ENCODE peak calls at places on chromosome 21, in eight cellular contexts. One of them, this sample, is unnamed.

GRCh38 chr21:34180826-34181359 is 107.5 kb downstream of the MRPS6 start:
- DNase-seq in iPS-NIHi11: no peak
- DNase-seq in activated naive CD4-positive, alpha-beta T cell: no peak
- DNase-seq in cardiac septum: no peak
- DNase-seq in hypothalamus: no peak
- DNase-seq in astrocyte of the spinal cord: no peak
- DNase-seq in HTR-8/SVneo: no peak
- DNase-seq in activated CD8-positive, alpha-beta T cell treated with anti-CD3 and anti-CD28 coated beads for 36 hours: no peak
- DNase-seq in this sample: no peak

GRCh38 chr21:45162115-45162514 is 87.7 kb downstream of the ADARB1 start:
- DNase-seq in iPS-NIHi11: no peak
- DNase-seq in activated naive CD4-positive, alpha-beta T cell: no peak
- DNase-seq in cardiac septum: no peak
- DNase-seq in hypothalamus: no peak
- DNase-seq in astrocyte of the spinal cord: no peak
- DNase-seq in HTR-8/SVneo: no peak
- DNase-seq in activated CD8-positive, alpha-beta T cell treated with anti-CD3 and anti-CD28 coated beads for 36 hours: no peak
- DNase-seq in this sample: no peak

GRCh38 chr21:23101111-23101510 is 2102.9 kb downstream of the NCAM2 start:
- DNase-seq in iPS-NIHi11: no peak
- DNase-seq in activated naive CD4-positive, alpha-beta T cell: no peak
- DNase-seq in cardiac septum: no peak
- DNase-seq in hypothalamus: no peak
- DNase-seq in astrocyte of the spinal cord: no peak
- DNase-seq in HTR-8/SVneo: no peak
- DNase-seq in activated CD8-positive, alpha-beta T cell treated with anti-CD3 and anti-CD28 coated beads for 36 hours: no peak
- DNase-seq in this sample: no peak

GRCh38 chr21:41932576-41933258 is 21.1 kb downstream of the C2CD2 start:
- DNase-seq in iPS-NIHi11: no peak
- DNase-seq in activated naive CD4-positive, alpha-beta T cell: no peak
- DNase-seq in cardiac septum: no peak
- DNase-seq in hypothalamus: no peak
- DNase-seq in astrocyte of the spinal cord: no peak
- DNase-seq in HTR-8/SVneo: peak
- DNase-seq in activated CD8-positive, alpha-beta T cell treated with anti-CD3 and anti-CD28 coated beads for 36 hours: no peak
- DNase-seq in this sample: peak

GRCh38 chr21:26954591-26955214 is 12.2 kb downstream of the ADAMTS5 start:
- DNase-seq in iPS-NIHi11: no peak
- DNase-seq in activated naive CD4-positive, alpha-beta T cell: no peak
- DNase-seq in cardiac septum: no peak
- DNase-seq in hypothalamus: no peak
- DNase-seq in astrocyte of the spinal cord: no peak
- DNase-seq in HTR-8/SVneo: no peak
- DNase-seq in activated CD8-positive, alpha-beta T cell treated with anti-CD3 and anti-CD28 coated beads for 36 hours: no peak
- DNase-seq in this sample: no peak

GRCh38 chr21:41610042-41610839 is 102.3 kb upstream of the TMPRSS2 start:
- DNase-seq in iPS-NIHi11: peak
- DNase-seq in activated naive CD4-positive, alpha-beta T cell: no peak
- DNase-seq in cardiac septum: peak
- DNase-seq in hypothalamus: no peak
- DNase-seq in astrocyte of the spinal cord: peak
- DNase-seq in HTR-8/SVneo: no peak
- DNase-seq in activated CD8-positive, alpha-beta T cell treated with anti-CD3 and anti-CD28 coated beads for 36 hours: peak
- DNase-seq in this sample: no peak

GRCh38 chr21:42302292-42302650 is 12.9 kb downstream of the TFF3 start:
- DNase-seq in iPS-NIHi11: no peak
- DNase-seq in activated naive CD4-positive, alpha-beta T cell: no peak
- DNase-seq in cardiac septum: peak
- DNase-seq in hypothalamus: no peak
- DNase-seq in astrocyte of the spinal cord: no peak
- DNase-seq in HTR-8/SVneo: no peak
- DNase-seq in activated CD8-positive, alpha-beta T cell treated with anti-CD3 and anti-CD28 coated beads for 36 hours: no peak
- DNase-seq in this sample: peak

GRCh38 chr21:46021978-46022544 is 40.5 kb downstream of the COL6A1 start:
- DNase-seq in iPS-NIHi11: no peak
- DNase-seq in activated naive CD4-positive, alpha-beta T cell: no peak
- DNase-seq in cardiac septum: no peak
- DNase-seq in hypothalamus: no peak
- DNase-seq in astrocyte of the spinal cord: no peak
- DNase-seq in HTR-8/SVneo: no peak
- DNase-seq in activated CD8-positive, alpha-beta T cell treated with anti-CD3 and anti-CD28 coated beads for 36 hours: no peak
- DNase-seq in this sample: no peak

GRCh38 chr21:25881524-25882376 is 147.0 kb downstream of the GABPA start:
- DNase-seq in iPS-NIHi11: peak
- DNase-seq in activated naive CD4-positive, alpha-beta T cell: peak
- DNase-seq in cardiac septum: peak
- DNase-seq in hypothalamus: peak
- DNase-seq in astrocyte of the spinal cord: peak
- DNase-seq in HTR-8/SVneo: peak
- DNase-seq in activated CD8-positive, alpha-beta T cell treated with anti-CD3 and anti-CD28 coated beads for 36 hours: peak
- DNase-seq in this sample: peak

GRCh38 chr21:45381865-45382697 is 22.9 kb upstream of the COL18A1 start:
- DNase-seq in iPS-NIHi11: no peak
- DNase-seq in activated naive CD4-positive, alpha-beta T cell: no peak
- DNase-seq in cardiac septum: peak
- DNase-seq in hypothalamus: no peak
- DNase-seq in astrocyte of the spinal cord: no peak
- DNase-seq in HTR-8/SVneo: no peak
- DNase-seq in activated CD8-positive, alpha-beta T cell treated with anti-CD3 and anti-CD28 coated beads for 36 hours: no peak
- DNase-seq in this sample: peak

GRCh38 chr21:16124397-16125130 is 394.8 kb downstream of the USP25 start:
- DNase-seq in iPS-NIHi11: peak
- DNase-seq in activated naive CD4-positive, alpha-beta T cell: no peak
- DNase-seq in cardiac septum: no peak
- DNase-seq in hypothalamus: no peak
- DNase-seq in astrocyte of the spinal cord: peak
- DNase-seq in HTR-8/SVneo: peak
- DNase-seq in activated CD8-positive, alpha-beta T cell treated with anti-CD3 and anti-CD28 coated beads for 36 hours: no peak
- DNase-seq in this sample: no peak

GRCh38 chr21:39842741-39843146 is 24.5 kb upstream of the PCP4 start:
- DNase-seq in iPS-NIHi11: no peak
- DNase-seq in activated naive CD4-positive, alpha-beta T cell: no peak
- DNase-seq in cardiac septum: no peak
- DNase-seq in hypothalamus: no peak
- DNase-seq in astrocyte of the spinal cord: no peak
- DNase-seq in HTR-8/SVneo: no peak
- DNase-seq in activated CD8-positive, alpha-beta T cell treated with anti-CD3 and anti-CD28 coated beads for 36 hours: no peak
- DNase-seq in this sample: no peak

GRCh38 chr21:27094182-27094948 is 127.5 kb upstream of the ADAMTS5 start:
- DNase-seq in iPS-NIHi11: no peak
- DNase-seq in activated naive CD4-positive, alpha-beta T cell: no peak
- DNase-seq in cardiac septum: no peak
- DNase-seq in hypothalamus: no peak
- DNase-seq in astrocyte of the spinal cord: no peak
- DNase-seq in HTR-8/SVneo: peak
- DNase-seq in activated CD8-positive, alpha-beta T cell treated with anti-CD3 and anti-CD28 coated beads for 36 hours: no peak
- DNase-seq in this sample: no peak

GRCh38 chr21:44299458-44300261 is at the start of gene PFKL:
- DNase-seq in iPS-NIHi11: peak
- DNase-seq in activated naive CD4-positive, alpha-beta T cell: peak
- DNase-seq in cardiac septum: peak
- DNase-seq in hypothalamus: peak
- DNase-seq in astrocyte of the spinal cord: peak
- DNase-seq in HTR-8/SVneo: peak
- DNase-seq in activated CD8-positive, alpha-beta T cell treated with anti-CD3 and anti-CD28 coated beads for 36 hours: peak
- DNase-seq in this sample: peak

GRCh38 chr21:25329227-25329626 is 278.1 kb downstream of the MRPL39 start:
- DNase-seq in iPS-NIHi11: no peak
- DNase-seq in activated naive CD4-positive, alpha-beta T cell: no peak
- DNase-seq in cardiac septum: no peak
- DNase-seq in hypothalamus: no peak
- DNase-seq in astrocyte of the spinal cord: peak
- DNase-seq in HTR-8/SVneo: peak
- DNase-seq in activated CD8-positive, alpha-beta T cell treated with anti-CD3 and anti-CD28 coated beads for 36 hours: no peak
- DNase-seq in this sample: no peak

GRCh38 chr21:36419996-36420395 is 34.8 kb downstream of the CHAF1B start:
- DNase-seq in iPS-NIHi11: peak
- DNase-seq in activated naive CD4-positive, alpha-beta T cell: peak
- DNase-seq in cardiac septum: peak
- DNase-seq in hypothalamus: no peak
- DNase-seq in astrocyte of the spinal cord: peak
- DNase-seq in HTR-8/SVneo: peak
- DNase-seq in activated CD8-positive, alpha-beta T cell treated with anti-CD3 and anti-CD28 coated beads for 36 hours: peak
- DNase-seq in this sample: peak

GRCh38 chr21:33035147-33035546 is 9.4 kb downstream of the OLIG2 start:
- DNase-seq in iPS-NIHi11: no peak
- DNase-seq in activated naive CD4-positive, alpha-beta T cell: no peak
- DNase-seq in cardiac septum: no peak
- DNase-seq in hypothalamus: no peak
- DNase-seq in astrocyte of the spinal cord: no peak
- DNase-seq in HTR-8/SVneo: no peak
- DNase-seq in activated CD8-positive, alpha-beta T cell treated with anti-CD3 and anti-CD28 coated beads for 36 hours: no peak
- DNase-seq in this sample: no peak

GRCh38 chr21:15558884-15559283 is 170.9 kb upstream of the USP25 start:
- DNase-seq in iPS-NIHi11: no peak
- DNase-seq in activated naive CD4-positive, alpha-beta T cell: no peak
- DNase-seq in cardiac septum: no peak
- DNase-seq in hypothalamus: no peak
- DNase-seq in astrocyte of the spinal cord: no peak
- DNase-seq in HTR-8/SVneo: no peak
- DNase-seq in activated CD8-positive, alpha-beta T cell treated with anti-CD3 and anti-CD28 coated beads for 36 hours: no peak
- DNase-seq in this sample: no peak

GRCh38 chr21:42424848-42425602 is 21.3 kb downstream of the UBASH3A start:
- DNase-seq in iPS-NIHi11: no peak
- DNase-seq in activated naive CD4-positive, alpha-beta T cell: peak
- DNase-seq in cardiac septum: peak
- DNase-seq in hypothalamus: no peak
- DNase-seq in astrocyte of the spinal cord: no peak
- DNase-seq in HTR-8/SVneo: no peak
- DNase-seq in activated CD8-positive, alpha-beta T cell treated with anti-CD3 and anti-CD28 coated beads for 36 hours: peak
- DNase-seq in this sample: peak

GRCh38 chr21:14259669-14260458 is 43.9 kb downstream of the RBM11 start:
- DNase-seq in iPS-NIHi11: peak
- DNase-seq in activated naive CD4-positive, alpha-beta T cell: no peak
- DNase-seq in cardiac septum: no peak
- DNase-seq in hypothalamus: no peak
- DNase-seq in astrocyte of the spinal cord: peak
- DNase-seq in HTR-8/SVneo: peak
- DNase-seq in activated CD8-positive, alpha-beta T cell treated with anti-CD3 and anti-CD28 coated beads for 36 hours: no peak
- DNase-seq in this sample: no peak

GRCh38 chr21:33026878-33027400 is 1.2 kb downstream of the OLIG2 start:
- DNase-seq in iPS-NIHi11: no peak
- DNase-seq in activated naive CD4-positive, alpha-beta T cell: no peak
- DNase-seq in cardiac septum: no peak
- DNase-seq in hypothalamus: peak
- DNase-seq in astrocyte of the spinal cord: no peak
- DNase-seq in HTR-8/SVneo: no peak
- DNase-seq in activated CD8-positive, alpha-beta T cell treated with anti-CD3 and anti-CD28 coated beads for 36 hours: peak
- DNase-seq in this sample: no peak

GRCh38 chr21:45439171-45439872 is 34.4 kb downstream of the COL18A1 start:
- DNase-seq in iPS-NIHi11: peak
- DNase-seq in activated naive CD4-positive, alpha-beta T cell: peak
- DNase-seq in cardiac septum: peak
- DNase-seq in hypothalamus: peak
- DNase-seq in astrocyte of the spinal cord: peak
- DNase-seq in HTR-8/SVneo: peak
- DNase-seq in activated CD8-positive, alpha-beta T cell treated with anti-CD3 and anti-CD28 coated beads for 36 hours: peak
- DNase-seq in this sample: peak

GRCh38 chr21:43699933-43700599 is 18.9 kb upstream of the PDXK start:
- DNase-seq in iPS-NIHi11: no peak
- DNase-seq in activated naive CD4-positive, alpha-beta T cell: no peak
- DNase-seq in cardiac septum: no peak
- DNase-seq in hypothalamus: no peak
- DNase-seq in astrocyte of the spinal cord: no peak
- DNase-seq in HTR-8/SVneo: no peak
- DNase-seq in activated CD8-positive, alpha-beta T cell treated with anti-CD3 and anti-CD28 coated beads for 36 hours: no peak
- DNase-seq in this sample: peak

GRCh38 chr21:45019887-45020537 is 54.4 kb upstream of the ADARB1 start:
- DNase-seq in iPS-NIHi11: no peak
- DNase-seq in activated naive CD4-positive, alpha-beta T cell: no peak
- DNase-seq in cardiac septum: peak
- DNase-seq in hypothalamus: no peak
- DNase-seq in astrocyte of the spinal cord: no peak
- DNase-seq in HTR-8/SVneo: no peak
- DNase-seq in activated CD8-positive, alpha-beta T cell treated with anti-CD3 and anti-CD28 coated beads for 36 hours: no peak
- DNase-seq in this sample: peak

GRCh38 chr21:46455575-46456385 is 2.9 kb upstream of the DIP2A start:
- DNase-seq in iPS-NIHi11: no peak
- DNase-seq in activated naive CD4-positive, alpha-beta T cell: no peak
- DNase-seq in cardiac septum: no peak
- DNase-seq in hypothalamus: no peak
- DNase-seq in astrocyte of the spinal cord: peak
- DNase-seq in HTR-8/SVneo: no peak
- DNase-seq in activated CD8-positive, alpha-beta T cell treated with anti-CD3 and anti-CD28 coated beads for 36 hours: no peak
- DNase-seq in this sample: no peak

GRCh38 chr21:39175154-39175553 is 8.1 kb downstream of the PSMG1 start:
- DNase-seq in iPS-NIHi11: no peak
- DNase-seq in activated naive CD4-positive, alpha-beta T cell: no peak
- DNase-seq in cardiac septum: no peak
- DNase-seq in hypothalamus: no peak
- DNase-seq in astrocyte of the spinal cord: peak
- DNase-seq in HTR-8/SVneo: no peak
- DNase-seq in activated CD8-positive, alpha-beta T cell treated with anti-CD3 and anti-CD28 coated beads for 36 hours: no peak
- DNase-seq in this sample: no peak

GRCh38 chr21:44263768-44264167 is 2.1 kb upstream of the DNMT3L start:
- DNase-seq in iPS-NIHi11: no peak
- DNase-seq in activated naive CD4-positive, alpha-beta T cell: no peak
- DNase-seq in cardiac septum: no peak
- DNase-seq in hypothalamus: no peak
- DNase-seq in astrocyte of the spinal cord: no peak
- DNase-seq in HTR-8/SVneo: no peak
- DNase-seq in activated CD8-positive, alpha-beta T cell treated with anti-CD3 and anti-CD28 coated beads for 36 hours: no peak
- DNase-seq in this sample: peak

GRCh38 chr21:30577766-30578165 is 12.4 kb downstream of the KRTAP22-2 start:
- DNase-seq in iPS-NIHi11: no peak
- DNase-seq in activated naive CD4-positive, alpha-beta T cell: no peak
- DNase-seq in cardiac septum: no peak
- DNase-seq in hypothalamus: no peak
- DNase-seq in astrocyte of the spinal cord: no peak
- DNase-seq in HTR-8/SVneo: no peak
- DNase-seq in activated CD8-positive, alpha-beta T cell treated with anti-CD3 and anti-CD28 coated beads for 36 hours: no peak
- DNase-seq in this sample: no peak

GRCh38 chr21:45531393-45532215 is 10.6 kb downstream of the SLC19A1 start:
- DNase-seq in iPS-NIHi11: no peak
- DNase-seq in activated naive CD4-positive, alpha-beta T cell: no peak
- DNase-seq in cardiac septum: peak
- DNase-seq in hypothalamus: no peak
- DNase-seq in astrocyte of the spinal cord: no peak
- DNase-seq in HTR-8/SVneo: no peak
- DNase-seq in activated CD8-positive, alpha-beta T cell treated with anti-CD3 and anti-CD28 coated beads for 36 hours: no peak
- DNase-seq in this sample: peak

GRCh38 chr21:35197191-35197590 is 148.1 kb upstream of the RUNX1 start:
- DNase-seq in iPS-NIHi11: no peak
- DNase-seq in activated naive CD4-positive, alpha-beta T cell: no peak
- DNase-seq in cardiac septum: no peak
- DNase-seq in hypothalamus: no peak
- DNase-seq in astrocyte of the spinal cord: peak
- DNase-seq in HTR-8/SVneo: no peak
- DNase-seq in activated CD8-positive, alpha-beta T cell treated with anti-CD3 and anti-CD28 coated beads for 36 hours: no peak
- DNase-seq in this sample: no peak